ENCODE peak calls at places on chromosomes 11 and 22, in ten cellular contexts. V is fibroblast of pulmonary artery, T is astrocyte of the spinal cord, U is bronchial epithelial cell, Y is testis, Q is fibroblast of the aortic adventitia, A is Caco-2, I is mucosa of descending colon, O is fibroblast of mammary gland, E is GM23338. D is an unnamed sample.

GRCh38 chr22:37686002-37686982 is at the start of gene NOL12:
- DNase-seq in V (peak), E (peak), T (peak), Q (peak), A (peak), I (peak), Y (peak), O (peak), U (peak), D (peak)

GRCh38 chr11:69425895-69426544 is 55.4 kb upstream of the LINC01488 start:
- DNase-seq in Y (no peak), Q (no peak), V (no peak), U (no peak), I (peak), O (no peak), E (no peak), T (no peak), A (no peak), D (no peak)

GRCh38 chr11:26199341-26199740 is 132.6 kb upstream of the ANO3 start:
- DNase-seq in I (no peak), A (no peak), V (no peak), U (no peak), T (peak), Y (no peak), E (no peak), O (peak), Q (peak), D (no peak)

GRCh38 chr11:67265633-67266423 is 445 bp upstream of the GRK2 start:
- DNase-seq in I (peak), E (peak), T (no peak), O (peak), V (peak), U (no peak), Q (peak), A (peak), Y (peak), D (peak)

GRCh38 chr11:95299078-95299611 is 68.1 kb upstream of the SESN3 start:
- DNase-seq in O (peak), T (peak), E (no peak), U (no peak), Y (no peak), A (peak), V (no peak), Q (no peak), I (no peak), D (no peak)

GRCh38 chr22:35987487-35987886 is 41.1 kb downstream of the RBFOX2 start:
- DNase-seq in Y (no peak), V (peak), U (no peak), T (no peak), O (peak), Q (no peak), E (no peak), I (no peak), A (no peak), D (peak)

GRCh38 chr22:42990131-42990838 is 24.7 kb downstream of the PACSIN2 start:
- DNase-seq in Q (peak), O (peak), V (peak), T (peak), E (peak), A (no peak), U (peak), I (no peak), Y (no peak), D (peak)

GRCh38 chr22:41925783-41926460 is 684 bp downstream of the TNFRSF13C start:
- DNase-seq in V (peak), I (peak), Q (no peak), A (peak), U (no peak), E (peak), O (peak), Y (peak), T (peak), D (peak)

GRCh38 chr11:57300785-57301184 is 24.0 kb downstream of the TNKS1BP1 start:
- DNase-seq in E (no peak), Q (no peak), T (no peak), I (no peak), U (no peak), V (no peak), A (no peak), Y (no peak), O (no peak), D (no peak)

GRCh38 chr11:19987243-19987870 is 172.9 kb downstream of the DBX1 start:
- DNase-seq in Y (no peak), T (no peak), Q (peak), A (peak), I (no peak), V (no peak), O (no peak), U (no peak), E (no peak), D (no peak)

DNA sequence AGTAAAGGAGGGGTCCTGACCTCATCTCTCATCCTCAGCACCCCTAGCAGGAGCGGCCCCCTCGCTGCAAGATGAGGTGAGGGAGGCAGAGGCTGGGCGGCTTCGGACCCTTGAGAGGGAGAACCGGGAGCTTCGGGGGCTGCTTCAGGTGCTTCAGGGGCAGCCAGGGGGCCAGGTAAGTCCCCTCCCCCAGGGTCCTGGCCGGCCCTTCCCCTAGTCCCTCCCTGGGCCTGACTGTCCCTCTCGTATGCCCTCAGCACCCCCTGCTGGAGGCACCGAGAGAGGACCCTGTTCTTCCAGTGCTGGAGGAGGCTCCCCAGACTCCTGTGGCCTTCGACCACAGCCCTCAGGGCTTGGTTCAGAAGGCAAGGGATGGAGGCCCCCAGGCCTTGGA is 3.7 kb downstream of the CCDC88B start:
- DNase-seq in T (no peak), A (no peak), U (no peak), Q (no peak), I (peak), V (no peak), E (no peak), O (no peak), Y (no peak), D (peak)
- TF ChIP-seq CTCF in T (peak), A (peak), U (peak), Q (peak), I (no peak), V (peak), E (peak), O (peak), Y (peak), D (peak)

DNA sequence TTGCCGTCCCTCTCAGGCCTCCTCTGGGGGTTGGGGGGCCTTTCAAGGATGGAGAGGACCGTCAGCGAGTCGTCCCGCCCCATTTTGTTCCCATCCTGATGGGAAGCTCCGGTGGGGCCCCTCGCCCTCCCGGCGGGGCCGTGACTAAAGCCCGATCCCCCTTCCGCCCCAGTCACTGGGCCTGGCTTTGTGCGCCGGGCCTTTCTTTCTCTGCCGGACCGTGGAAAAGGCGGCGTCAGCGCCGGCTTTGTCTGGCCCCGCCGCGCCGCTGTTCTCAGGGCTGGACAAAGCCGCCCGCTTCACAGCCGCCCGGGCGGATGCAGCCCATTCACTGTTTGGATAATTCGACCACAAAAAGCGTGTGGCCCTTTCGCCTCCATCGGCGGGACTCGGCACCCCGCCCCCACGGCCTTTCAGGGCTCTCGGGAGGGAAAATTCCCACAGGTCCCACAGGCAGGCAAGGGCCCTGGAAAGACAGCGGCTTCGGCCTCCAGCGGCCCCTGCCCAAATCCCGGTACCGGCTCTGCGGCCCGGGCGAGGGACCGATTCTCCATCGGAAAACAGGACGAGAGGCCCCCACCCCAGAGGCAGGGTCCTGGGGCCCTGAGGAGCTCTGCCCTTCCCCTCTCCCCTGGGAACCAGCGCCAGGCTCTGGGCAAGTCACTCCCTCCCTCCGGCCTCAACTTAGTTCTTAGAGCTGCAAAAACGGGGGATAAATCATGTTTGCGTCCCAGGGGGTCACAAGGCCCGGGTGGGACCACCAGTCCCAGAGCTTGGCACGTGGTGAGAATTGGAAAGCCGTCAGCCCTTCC is 87.2 kb downstream of the WNT7B start:
- DNase-seq in T (peak), Y (no peak), O (no peak), A (peak), Q (no peak), I (peak), E (peak), U (no peak), V (no peak), D (no peak)
- H3K4me3 ChIP-seq in T (no peak), Y (peak), O (no peak), A (no peak), Q (no peak), I (no peak), E (no peak), U (no peak), V (no peak), D (no peak)

GRCh38 chr22:32326647-32327046 is 31.0 kb upstream of the RFPL3 start:
- DNase-seq in V (no peak), I (no peak), E (no peak), Y (peak), Q (no peak), T (no peak), O (no peak), U (no peak), A (no peak), D (no peak)
- TF ChIP-seq CTCF in V (no peak), I (no peak), E (no peak), Y (no peak), Q (no peak), T (no peak), O (no peak), U (no peak), A (no peak), D (no peak)

DNA sequence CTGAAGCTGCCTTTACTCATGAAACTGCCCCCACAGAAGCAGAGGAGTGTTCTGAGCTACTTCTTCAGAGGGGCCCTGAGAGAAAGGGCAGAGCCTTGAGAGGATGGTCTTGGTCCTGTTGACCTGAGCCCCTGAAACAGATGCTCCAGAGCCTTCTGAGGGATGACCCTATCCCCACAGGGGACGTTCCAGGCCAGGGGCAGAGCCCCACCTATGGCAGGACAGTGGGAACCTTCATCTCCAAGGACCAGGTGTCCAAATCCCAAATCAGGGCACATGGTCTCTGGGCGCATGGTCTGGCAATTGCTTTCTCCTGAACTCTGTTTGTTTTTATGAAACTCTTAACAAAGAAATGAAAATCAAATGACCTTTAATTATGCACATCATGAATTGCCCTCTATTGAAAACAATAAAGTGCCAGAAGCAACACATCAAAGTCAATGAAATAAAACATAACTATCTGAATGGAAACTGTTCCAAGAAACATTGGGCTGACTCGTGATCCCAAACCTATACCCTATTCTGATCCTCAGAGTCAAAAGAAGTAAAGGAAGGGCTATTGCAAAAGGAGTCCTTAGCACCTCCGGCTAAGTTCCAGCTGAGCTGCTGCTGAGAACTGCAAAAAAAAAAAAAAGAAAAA is 486 bp upstream of the TMPRSS13 start:
- DNase-seq in T (no peak), Y (no peak), E (no peak), Q (no peak), A (no peak), U (peak), I (no peak), O (no peak), V (no peak), D (peak)
- H3K4me3 ChIP-seq in T (no peak), Y (no peak), E (no peak), Q (no peak), A (peak), U (no peak), I (no peak), O (no peak), V (no peak), D (peak)

DNA sequence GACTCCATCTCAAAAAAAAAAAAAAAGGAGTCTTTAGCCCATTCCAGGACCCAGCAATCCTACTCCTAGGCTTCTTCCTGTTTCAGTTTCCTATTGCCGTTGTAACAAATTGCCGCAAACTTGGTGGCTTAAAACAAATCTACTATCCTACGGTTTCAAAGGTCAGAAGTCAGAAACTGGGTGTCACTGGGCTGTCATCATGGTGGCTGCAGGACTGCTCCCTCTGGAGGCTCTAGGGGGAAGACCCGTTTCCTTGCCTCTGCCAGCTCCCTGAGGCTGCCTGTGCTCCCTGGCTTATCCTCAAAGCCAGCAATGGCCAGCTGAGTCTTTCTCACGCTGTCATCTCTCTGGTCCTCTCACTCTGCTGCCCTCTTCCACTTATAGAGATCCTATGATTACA is 8.7 kb upstream of the DAGLA start:
- DNase-seq in Q (no peak), O (no peak), T (no peak), I (peak), A (peak), Y (no peak), U (peak), V (no peak), E (peak), D (peak)
- TF ChIP-seq CTCF in Q (no peak), O (peak), T (peak), I (peak), A (peak), Y (no peak), U (peak), V (peak), E (peak), D (peak)

DNA sequence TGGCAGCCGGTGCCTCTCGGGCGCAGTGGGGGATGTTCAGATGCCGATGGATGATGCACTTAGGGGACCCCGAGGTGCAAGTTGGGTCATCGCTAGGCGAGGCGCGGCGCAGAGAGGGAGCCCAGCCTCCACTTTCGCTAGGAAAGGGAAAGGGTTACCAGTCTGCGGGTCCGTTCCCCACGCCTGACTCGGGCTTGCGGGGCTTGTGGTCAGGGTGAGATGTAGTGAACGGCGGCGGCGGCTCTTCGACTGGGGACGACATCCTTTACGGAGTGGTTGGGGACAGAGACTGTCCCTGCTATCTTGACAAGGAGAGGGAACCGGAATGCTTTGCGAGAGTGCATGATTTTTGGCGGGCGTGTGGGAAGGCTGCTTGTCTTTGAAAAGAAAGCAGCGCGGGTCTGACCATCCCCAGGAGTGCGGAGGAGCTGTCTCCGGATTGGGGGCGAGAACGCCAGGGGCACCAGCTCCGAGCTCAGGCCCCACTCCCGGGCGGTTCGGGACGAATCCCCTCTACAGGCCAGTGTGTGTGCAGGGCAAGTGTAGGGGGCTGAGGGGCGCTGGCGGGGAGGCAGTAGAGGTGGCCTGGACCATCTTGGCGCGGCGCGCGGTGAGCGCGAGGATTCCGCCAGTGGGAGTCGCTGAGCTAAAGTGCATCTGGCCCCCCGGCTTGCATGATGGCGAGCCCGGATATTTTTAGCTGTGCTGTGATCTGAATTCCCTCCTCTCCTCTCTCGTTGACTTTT is 1.1 kb downstream of the FAT3 start:
- DNase-seq in Y (peak), O (no peak), I (no peak), U (no peak), V (no peak), E (peak), A (no peak), T (peak), Q (no peak), D (no peak)
- H3K4me3 ChIP-seq in Y (peak), O (no peak), I (no peak), U (no peak), V (peak), E (peak), A (no peak), T (peak), Q (no peak), D (no peak)

GRCh38 chr11:60116996-60117790 is 28.7 kb downstream of the MS4A2 start:
- DNase-seq in E (no peak), O (no peak), A (no peak), U (no peak), Y (no peak), V (no peak), Q (no peak), I (no peak), T (no peak), D (no peak)

GRCh38 chr11:60122414-60123036 is 34.1 kb downstream of the MS4A2 start:
- DNase-seq in T (no peak), V (no peak), Q (no peak), A (no peak), O (no peak), Y (no peak), I (no peak), E (no peak), U (no peak), D (no peak)

GRCh38 chr11:60119708-60120107 is 31.2 kb downstream of the MS4A2 start:
- DNase-seq in I (no peak), E (no peak), T (no peak), A (no peak), U (no peak), Q (no peak), V (no peak), O (no peak), Y (no peak), D (no peak)

GRCh38 chr11:60121259-60121658 is 32.8 kb downstream of the MS4A2 start:
- DNase-seq in U (peak), A (no peak), V (no peak), Y (peak), O (no peak), E (peak), T (no peak), Q (no peak), I (no peak), D (peak)

DNA sequence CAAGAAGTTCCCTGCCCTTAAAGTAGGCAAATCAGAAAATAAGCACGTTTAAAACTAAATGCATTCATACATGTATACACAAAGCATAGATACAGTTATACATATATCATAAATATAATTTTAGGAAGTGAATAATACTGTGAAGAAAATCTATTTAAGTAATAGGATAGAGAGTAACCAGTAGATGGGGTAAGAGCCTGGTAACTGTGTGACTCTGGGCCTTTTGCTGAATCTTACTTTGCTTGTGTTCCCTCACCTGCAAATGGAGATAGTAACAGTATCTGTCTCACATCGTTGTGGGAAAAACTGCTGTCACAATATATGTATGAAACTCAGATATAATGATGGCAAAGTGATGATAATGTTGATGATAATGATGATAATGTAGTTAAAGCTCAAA is 29.9 kb downstream of the MS4A2 start:
- DNase-seq in A (no peak), V (no peak), T (no peak), I (no peak), Q (no peak), O (no peak), U (peak), Y (no peak), E (peak), D (peak)
- TF ChIP-seq CTCF in A (no peak), V (no peak), T (no peak), I (no peak), Q (no peak), O (no peak), U (no peak), Y (no peak), E (peak), D (peak)

GRCh38 chr11:74472030-74472429 is 4.7 kb upstream of the KCNE3 start:
- DNase-seq in A (no peak), Y (no peak), U (peak), V (no peak), E (no peak), Q (no peak), O (no peak), I (no peak), T (no peak), D (peak)
- H3K4me3 ChIP-seq in A (no peak), Y (no peak), U (no peak), V (no peak), E (no peak), Q (no peak), O (no peak), I (no peak), T (no peak), D (no peak)

GRCh38 chr22:46295277-46295971 is 1.2 kb upstream of the GTSE1 start:
- DNase-seq in U (no peak), Q (no peak), V (no peak), T (no peak), I (peak), Y (no peak), A (no peak), O (no peak), E (no peak), D (no peak)
- TF ChIP-seq CTCF in U (no peak), Q (no peak), V (no peak), T (no peak), I (no peak), Y (no peak), A (no peak), O (no peak), E (no peak), D (no peak)

GRCh38 chr11:104064016-104064630 is 27.7 kb downstream of the DDI1 start:
- DNase-seq in Y (no peak), O (no peak), V (no peak), I (no peak), E (no peak), A (no peak), T (no peak), Q (no peak), U (no peak), D (no peak)
- H3K4me3 ChIP-seq in Y (no peak), O (no peak), V (no peak), I (no peak), E (no peak), A (no peak), T (no peak), Q (no peak), U (no peak), D (no peak)